ENCODE peak calls at places on chromosome 11, in four cellular contexts. Q, F, N and M are unnamed samples.

GRCh38 chr11:113465786-113466185 is 9.4 kb downstream of the DRD2 start:
- DNase-seq in Q (no peak), F (no peak), N (no peak), M (no peak)

GRCh38 chr11:116107229-116107628 is 603.0 kb upstream of the CADM1 start:
- DNase-seq in Q (no peak), F (no peak), N (no peak), M (no peak)

GRCh38 chr11:119188067-119188466 is 2.8 kb downstream of the NHERF4 start:
- DNase-seq in Q (no peak), F (no peak), N (no peak), M (no peak)

GRCh38 chr11:46293616-46294015 is 16.2 kb downstream of the CREB3L1 start:
- DNase-seq in Q (no peak), F (no peak), N (no peak), M (no peak)

GRCh38 chr11:128266893-128267292 is 320.5 kb downstream of the ETS1 start:
- DNase-seq in Q (no peak), F (no peak), N (no peak), M (no peak)

GRCh38 chr11:120746836-120747609 is 235.5 kb downstream of the GRIK4 start:
- DNase-seq in Q (no peak), F (no peak), N (no peak), M (no peak)

GRCh38 chr11:12871788-12872321 is 137.3 kb upstream of the RASSF10 start:
- DNase-seq in Q (peak; percentile 30), F (no peak), N (no peak), M (no peak)

GRCh38 chr11:75981546-75981945 is 166.5 kb downstream of the UVRAG start:
- DNase-seq in Q (no peak), F (no peak), N (no peak), M (no peak)

GRCh38 chr11:79400717-79401330 is 40.0 kb downstream of the TENM4 start:
- DNase-seq in Q (peak; percentile 34), F (no peak), N (peak; percentile 12), M (no peak)

GRCh38 chr11:9831122-9831521 is 167.2 kb downstream of the SWAP70 start:
- DNase-seq in Q (no peak), F (no peak), N (no peak), M (no peak)

GRCh38 chr11:68331338-68331947 is 19.1 kb downstream of the LRP5 start:
- DNase-seq in Q (no peak), F (no peak), N (no peak), M (peak; percentile 76)

GRCh38 chr11:79206951-79207350 is 233.9 kb downstream of the TENM4 start:
- DNase-seq in Q (no peak), F (no peak), N (no peak), M (no peak)

GRCh38 chr11:46381046-46381835 is at the start of gene MDK:
- DNase-seq in Q (no peak), F (no peak), N (peak; percentile 91), M (peak; percentile 37)

GRCh38 chr11:106178361-106178760 is 100.9 kb downstream of the AASDHPPT start:
- DNase-seq in Q (no peak), F (no peak), N (no peak), M (no peak)

GRCh38 chr11:100808904-100809491 is 121.9 kb downstream of the ARHGAP42 start:
- DNase-seq in Q (peak; percentile 21), F (no peak), N (peak; percentile 34), M (peak; percentile 59)

GRCh38 chr11:120956710-120957500 is 67.0 kb upstream of the TBCEL start:
- DNase-seq in Q (no peak), F (no peak), N (no peak), M (no peak)

GRCh38 chr11:47995318-47995717 is 15.0 kb downstream of the PTPRJ start:
- DNase-seq in Q (peak; percentile 51), F (no peak), N (no peak), M (no peak)

GRCh38 chr11:103091441-103091809 is 535 bp downstream of the DCUN1D5 start:
- DNase-seq in Q (peak; percentile 33), F (no peak), N (no peak), M (peak; percentile 34)

GRCh38 chr11:126257764-126258163 is 10.9 kb downstream of the SRPRA start:
- DNase-seq in Q (no peak), F (no peak), N (no peak), M (no peak)

GRCh38 chr11:128231845-128232410 is 355.4 kb downstream of the ETS1 start:
- DNase-seq in Q (no peak), F (no peak), N (no peak), M (no peak)

GRCh38 chr11:87114093-87114492 is 76.4 kb downstream of the TMEM135 start:
- DNase-seq in Q (no peak), F (no peak), N (no peak), M (no peak)

GRCh38 chr11:44814881-44815592 is 88.3 kb downstream of the TSPAN18 start:
- DNase-seq in Q (no peak), F (no peak), N (no peak), M (no peak)

GRCh38 chr11:99693941-99694492 is 673.3 kb downstream of the CNTN5 start:
- DNase-seq in Q (peak; percentile 80), F (no peak), N (no peak), M (no peak)

GRCh38 chr11:119091966-119092879 is 7.5 kb downstream of the HMBS start:
- DNase-seq in Q (no peak), F (no peak), N (no peak), M (no peak)

GRCh38 chr11:132093861-132094260 is 723.4 kb downstream of the NTM start:
- DNase-seq in Q (no peak), F (no peak), N (no peak), M (no peak)

GRCh38 chr11:116637766-116638165 is 135.0 kb downstream of the BUD13 start:
- DNase-seq in Q (no peak), F (no peak), N (no peak), M (no peak)

GRCh38 chr11:94638902-94639373 is 71.8 kb downstream of the PIWIL4 start:
- DNase-seq in Q (no peak), F (no peak), N (no peak), M (peak; percentile 5)

DNA sequence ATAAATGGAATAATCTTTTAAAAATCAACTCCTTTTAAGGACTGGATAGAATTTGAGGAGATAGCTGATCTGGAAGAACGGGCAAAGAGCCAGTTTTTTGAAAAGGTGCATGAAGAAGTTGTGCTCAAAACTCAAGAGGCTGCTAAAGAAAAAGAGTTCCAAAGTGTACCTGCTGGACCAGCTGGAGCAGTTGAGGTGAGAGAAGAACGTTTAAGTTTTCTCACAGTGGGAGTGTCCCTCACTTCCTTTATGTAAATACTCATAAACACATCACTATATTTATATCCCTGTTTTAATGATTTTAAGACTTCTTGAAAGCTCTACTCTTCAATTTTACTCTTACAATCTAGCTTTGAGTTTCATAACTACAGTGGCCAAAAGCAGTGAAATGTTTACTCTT is 11.7 kb upstream of the ANKRD42 start:
- DNase-seq in Q (no peak), F (no peak), N (no peak), M (no peak)
- H3K4me1 ChIP-seq in Q (peaks cover 8% of the 10 kb centered on the region), F (no peaks in the 10 kb centered on the region), N (no peaks in the 10 kb centered on the region), M (no peaks in the 10 kb centered on the region)

GRCh38 chr11:78201096-78201495 is 12.4 kb downstream of the USP35 start:
- DNase-seq in Q (no peak), F (no peak), N (no peak), M (no peak)

GRCh38 chr11:78202733-78203167 is 14.0 kb downstream of the USP35 start:
- DNase-seq in Q (no peak), F (no peak), N (no peak), M (no peak)

GRCh38 chr11:78205691-78206090 is 17.0 kb downstream of the USP35 start:
- DNase-seq in Q (no peak), F (no peak), N (no peak), M (no peak)

GRCh38 chr11:78205256-78205655 is 16.5 kb downstream of the USP35 start:
- DNase-seq in Q (no peak), F (no peak), N (no peak), M (no peak)

DNA sequence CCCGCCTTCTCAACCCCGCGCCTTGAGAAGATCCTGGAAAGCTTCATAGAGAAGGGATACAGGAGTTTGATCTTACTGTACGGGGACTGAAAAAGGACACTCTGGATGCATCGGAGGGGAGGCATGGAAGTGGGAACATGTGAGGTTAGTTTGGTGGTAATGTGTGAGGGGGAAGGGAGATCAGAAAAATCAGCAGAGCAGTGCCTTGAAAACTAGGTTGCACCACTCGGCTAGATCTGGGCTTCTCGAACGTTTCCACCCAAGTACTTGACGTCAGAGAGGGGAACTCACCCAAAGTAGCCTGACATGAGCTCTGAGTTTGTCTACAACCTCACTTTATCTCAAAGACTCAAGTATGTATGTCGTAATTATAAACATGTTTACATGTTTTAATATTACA is 14.5 kb downstream of the USP35 start:
- DNase-seq in Q (no peak), F (no peak), N (no peak), M (no peak)
- TF ChIP-seq MAX in Q (no peak), F (no peak), N (no peak), M (no peak)

GRCh38 chr11:62787005-62787759 is at the start of gene TMEM179B:
- DNase-seq in Q (peak; percentile 98), F (peak; percentile 93), N (peak; percentile 84), M (peak; percentile 97)

GRCh38 chr11:62791501-62792192 is at the start of gene TMEM223:
- DNase-seq in Q (peak; percentile 71), F (no peak), N (peak; percentile 86), M (peak; percentile 81)

GRCh38 chr11:62788991-62789390 is 1.8 kb downstream of the TMEM179B start:
- DNase-seq in Q (peak; percentile 27), F (no peak), N (no peak), M (no peak)

GRCh38 chr11:62789576-62789975 is 2.2 kb downstream of the TMEM223 start:
- DNase-seq in Q (no peak), F (no peak), N (no peak), M (no peak)

GRCh38 chr11:62786318-62787004 is 741 bp upstream of the TMEM179B start:
- DNase-seq in Q (peak; percentile 86), F (peak; percentile 64), N (peak; percentile 83), M (peak; percentile 86)
- TF ChIP-seq JUN in Q (no peak), F (no peak), N (no peak), M (no peak)

GRCh38 chr11:61969838-61970452 is 2.5 kb upstream of the FTH1 start:
- DNase-seq in Q (peak; percentile 57), F (no peak), N (no peak), M (peak; percentile 86)
- H3K4me1 ChIP-seq in Q (peaks cover 63% of the 10 kb centered on the region), F (peaks cover 16% of the 10 kb centered on the region), N (peaks cover 52% of the 10 kb centered on the region), M (peaks cover 61% of the 10 kb centered on the region)

GRCh38 chr11:20669833-20670684 is 673 bp downstream of the NELL1 start:
- DNase-seq in Q (no peak), F (no peak), N (no peak), M (no peak)

GRCh38 chr11:20668844-20669832 is at the start of gene NELL1:
- DNase-seq in Q (no peak), F (no peak), N (no peak), M (no peak)

GRCh38 chr11:20670932-20671403 is 1.6 kb downstream of the NELL1 start:
- DNase-seq in Q (no peak), F (no peak), N (no peak), M (no peak)

GRCh38 chr11:20671856-20672546 is 2.6 kb downstream of the NELL1 start:
- DNase-seq in Q (peak; percentile 20), F (no peak), N (peak; percentile 19), M (no peak)

GRCh38 chr11:20668410-20668809 is 976 bp upstream of the NELL1 start:
- DNase-seq in Q (no peak), F (no peak), N (no peak), M (no peak)
- TF ChIP-seq MAX in Q (no peak), F (no peak), N (no peak), M (no peak)

GRCh38 chr11:33059331-33060007 is 20.1 kb downstream of the TCP11L1 start:
- DNase-seq in Q (no peak), F (no peak), N (no peak), M (no peak)
- TF ChIP-seq JUN in Q (no peak), F (no peak), N (no peak), M (no peak)

GRCh38 chr11:7592706-7593105 is 78.9 kb downstream of the PPFIBP2 start:
- DNase-seq in Q (no peak), F (no peak), N (no peak), M (no peak)
- H3K4me1 ChIP-seq in Q (peaks cover 12% of the 10 kb centered on the region), F (no peaks in the 10 kb centered on the region), N (no peaks in the 10 kb centered on the region), M (no peaks in the 10 kb centered on the region)